ENCODE peak calls at places on chromosomes 5 and 9, in six cellular contexts. Y is upper lobe of right lung; A is GM12878; V is dorsolateral prefrontal cortex; T is stomach; U is CD4-positive, alpha-beta T cell. B is an unnamed sample.

GRCh38 chr9:79263666-79264460 is 307.9 kb upstream of the TLE4 start:
- DNase-seq in A (no peak), U (no peak), Y (no peak), V (no peak), T (no peak), B (no peak)

GRCh38 chr9:124251605-124252366 is 6.0 kb upstream of the NEK6 start:
- DNase-seq in Y (no peak), U (no peak), T (no peak), A (no peak), V (no peak), B (no peak)

GRCh38 chr5:35938518-35939227 is at the start of gene CAPSL:
- DNase-seq in U (no peak), Y (no peak), A (no peak), T (peak; percentile 41), V (no peak), B (no peak)

GRCh38 chr5:178793696-178794095 is 63.2 kb upstream of the ZNF354A start:
- DNase-seq in Y (peak; percentile 42), U (no peak), T (no peak), V (no peak), A (no peak), B (no peak)

GRCh38 chr9:113636165-113636564 is 172.6 kb downstream of the RGS3 start:
- DNase-seq in T (no peak), Y (peak; percentile 52), V (no peak), A (no peak), U (no peak), B (no peak)

GRCh38 chr5:125310749-125311148 is 564.3 kb upstream of the ZNF608 start:
- DNase-seq in U (no peak), Y (no peak), A (no peak), V (no peak), T (no peak), B (no peak)

GRCh38 chr5:169039592-169039991 is 261.3 kb downstream of the SLIT3 start:
- DNase-seq in U (no peak), Y (no peak), T (no peak), A (no peak), V (no peak), B (no peak)

GRCh38 chr9:76868897-76869296 is 37.0 kb downstream of the PRUNE2 start:
- DNase-seq in V (no peak), U (no peak), T (no peak), A (no peak), Y (no peak), B (no peak)

GRCh38 chr5:148623741-148624140 is 30.6 kb downstream of the HTR4 start:
- DNase-seq in V (no peak), U (no peak), T (no peak), Y (no peak), A (no peak), B (no peak)

GRCh38 chr5:9365501-9365900 is 180.4 kb downstream of the SEMA5A start:
- DNase-seq in Y (no peak), A (no peak), U (no peak), V (no peak), T (no peak), B (no peak)

GRCh38 chr5:5521478-5521877 is 99.0 kb downstream of the ICE1 start:
- DNase-seq in Y (no peak), U (no peak), V (no peak), A (no peak), T (no peak), B (no peak)

GRCh38 chr5:172421-172820 is 18.9 kb upstream of the LRRC14B start:
- DNase-seq in Y (peak; percentile 40), V (peak; percentile 7), U (no peak), A (no peak), T (no peak), B (no peak)

GRCh38 chr9:136965771-136966484 is 11.4 kb upstream of the PTGDS start:
- DNase-seq in V (peak; percentile 80), Y (no peak), A (no peak), T (no peak), U (no peak), B (no peak)

GRCh38 chr5:107985144-107985543 is 314.4 kb upstream of the EFNA5 start:
- DNase-seq in U (no peak), T (peak; percentile 57), A (no peak), V (no peak), Y (no peak), B (no peak)

GRCh38 chr9:120714846-120715231 is 569 bp upstream of the MEGF9 start:
- DNase-seq in T (no peak), U (no peak), Y (no peak), V (peak; percentile 55), A (no peak), B (no peak)

GRCh38 chr9:117725426-117725887 is 21.3 kb downstream of the TLR4 start:
- DNase-seq in U (no peak), Y (no peak), V (no peak), A (no peak), T (no peak), B (no peak)

GRCh38 chr5:32044904-32045303 is 129.2 kb downstream of the GOLPH3 start:
- DNase-seq in A (no peak), U (no peak), Y (no peak), V (no peak), T (no peak), B (no peak)

GRCh38 chr9:137276757-137277328 is 683 bp upstream of the TOR4A start:
- DNase-seq in A (no peak), Y (peak; percentile 91), T (peak; percentile 89), V (peak; percentile 44), U (no peak), B (peak; percentile 48)

GRCh38 chr5:98414938-98415337 is 358.5 kb upstream of the RGMB start:
- DNase-seq in A (no peak), T (no peak), U (no peak), V (no peak), Y (no peak), B (no peak)

GRCh38 chr5:98416541-98416940 is 356.9 kb upstream of the RGMB start:
- DNase-seq in V (no peak), Y (no peak), A (no peak), U (no peak), T (no peak), B (no peak)

GRCh38 chr5:98415663-98416062 is 357.8 kb upstream of the RGMB start:
- DNase-seq in A (no peak), Y (no peak), T (no peak), U (no peak), V (no peak), B (no peak)
- H3K27me3 ChIP-seq in A (no peaks in the 10 kb centered on the region), Y (no peaks in the 10 kb centered on the region), T (no peaks in the 10 kb centered on the region), U (no peaks in the 10 kb centered on the region), V (no peaks in the 10 kb centered on the region), B (no peaks in the 10 kb centered on the region)

DNA sequence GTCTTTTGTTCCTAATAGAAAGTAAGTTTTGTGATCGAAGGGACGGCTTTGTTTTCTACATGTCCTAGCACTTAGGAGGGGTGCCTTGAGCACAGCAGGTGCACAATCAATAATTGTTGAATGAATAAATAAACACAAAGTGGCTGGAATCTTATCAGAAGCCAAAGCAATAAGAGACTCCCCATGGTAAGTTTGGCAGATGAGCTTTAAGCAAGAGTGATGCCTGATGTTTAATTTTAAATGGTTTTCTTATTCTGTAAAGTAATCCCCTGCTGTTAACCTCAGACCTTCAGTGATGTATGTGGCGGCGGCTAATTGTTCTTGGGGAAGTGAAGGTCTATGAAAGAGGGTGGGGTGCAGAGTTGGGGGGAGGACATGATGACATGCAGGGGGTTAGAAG is 65.6 kb upstream of the SHB start:
- DNase-seq in T (no peak), V (no peak), A (no peak), Y (no peak), U (no peak), B (no peak)
- H3K27me3 ChIP-seq in T (peaks cover 14% of the 10 kb centered on the region), V (no peaks in the 10 kb centered on the region), A (peaks cover 2% of the 10 kb centered on the region), Y (no peaks in the 10 kb centered on the region), U (peaks cover under 1% of the 10 kb centered on the region), B (no peaks in the 10 kb centered on the region)

GRCh38 chr5:1412163-1412562 is 33.1 kb downstream of the SLC6A3 start:
- DNase-seq in Y (peak; percentile 57), U (no peak), V (peak; percentile 27), T (no peak), A (no peak), B (no peak)
- H3K27me3 ChIP-seq in Y (no peaks in the 10 kb centered on the region), U (peaks cover 8% of the 10 kb centered on the region), V (peaks cover 8% of the 10 kb centered on the region), T (peaks cover 75% of the 10 kb centered on the region), A (no peaks in the 10 kb centered on the region), B (peaks cover 1% of the 10 kb centered on the region)

DNA sequence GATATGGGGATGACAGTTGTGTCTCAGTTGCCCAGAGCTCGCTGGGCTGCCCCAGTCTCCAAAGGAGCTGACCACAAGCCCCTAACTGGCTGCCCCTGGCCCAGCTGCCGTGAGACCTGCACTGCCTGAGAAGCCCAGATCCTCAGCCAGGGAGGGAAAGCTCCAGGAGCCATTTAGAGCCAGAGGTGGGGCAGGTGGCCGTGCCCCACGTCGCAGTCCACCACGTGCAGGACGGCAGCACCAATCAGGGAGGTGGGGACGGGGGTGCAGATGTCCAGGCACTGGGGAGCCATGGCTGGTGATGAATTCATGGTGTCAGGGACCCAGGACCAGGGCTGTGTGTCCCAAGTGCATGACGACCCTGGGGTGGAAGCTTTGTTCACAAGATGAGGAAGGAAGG is 13.4 kb downstream of the PRRX2 start:
- DNase-seq in V (no peak), U (no peak), T (no peak), A (no peak), Y (no peak), B (no peak)
- H3K27me3 ChIP-seq in V (no peaks in the 10 kb centered on the region), U (no peaks in the 10 kb centered on the region), T (peaks cover 84% of the 10 kb centered on the region), A (no peaks in the 10 kb centered on the region), Y (peaks cover 26% of the 10 kb centered on the region), B (no peaks in the 10 kb centered on the region)

B was measured in GM06990.